ENCODE peak calls at places on chromosomes 12 and 14, in eight cellular contexts. N is keratinocyte, F is heart right ventricle, R is brain microvascular endothelial cell, E is left ventricle myocardium inferior, U is thyroid gland, D is psoas muscle, L is body of pancreas. M is an unnamed sample.

GRCh38 chr12:93003540-93004239 is 74.6 kb upstream of the EEA1 start:
- DNase-seq in N (no peak), F (no peak), R (no peak), E (no peak), U (no peak), D (no peak), L (no peak), M (no peak)

GRCh38 chr12:130214686-130215370 is 52.6 kb downstream of the FZD10 start:
- DNase-seq in N (peak; percentile 35), F (no peak), R (no peak), E (no peak), U (no peak), D (no peak), L (no peak), M (peak; percentile 61)

GRCh38 chr14:92280554-92281262 is 42.3 kb upstream of the SLC24A4 start:
- DNase-seq in N (no peak), F (no peak), R (no peak), E (no peak), U (no peak), D (no peak), L (no peak), M (no peak)

GRCh38 chr12:120818416-120818815 is 85.7 kb downstream of the SPPL3 start:
- DNase-seq in N (no peak), F (no peak), R (no peak), E (no peak), U (no peak), D (no peak), L (no peak), M (no peak)

GRCh38 chr12:69866698-69867097 is 41.7 kb downstream of the MYRFL start:
- DNase-seq in N (no peak), F (no peak), R (no peak), E (no peak), U (no peak), D (no peak), L (no peak), M (no peak)

GRCh38 chr14:39229222-39229543 is 4.5 kb upstream of the MIA2 start:
- DNase-seq in N (no peak), F (no peak), R (no peak), E (no peak), U (no peak), D (no peak), L (no peak), M (peak; percentile 87)

GRCh38 chr12:114588061-114588460 is 95.9 kb downstream of the TBX3 start:
- DNase-seq in N (no peak), F (no peak), R (no peak), E (no peak), U (no peak), D (no peak), L (no peak), M (peak; percentile 4)

GRCh38 chr14:24132061-24132685 is 1.7 kb downstream of the FITM1 start:
- DNase-seq in N (no peak), F (no peak), R (no peak), E (no peak), U (peak; percentile 67), D (peak; percentile 70), L (peak; percentile 90), M (no peak)

GRCh38 chr14:77260631-77261030 is 10.4 kb downstream of the NGB start:
- DNase-seq in N (no peak), F (no peak), R (no peak), E (no peak), U (peak; percentile 49), D (peak; percentile 30), L (peak; percentile 22), M (no peak)

DNA sequence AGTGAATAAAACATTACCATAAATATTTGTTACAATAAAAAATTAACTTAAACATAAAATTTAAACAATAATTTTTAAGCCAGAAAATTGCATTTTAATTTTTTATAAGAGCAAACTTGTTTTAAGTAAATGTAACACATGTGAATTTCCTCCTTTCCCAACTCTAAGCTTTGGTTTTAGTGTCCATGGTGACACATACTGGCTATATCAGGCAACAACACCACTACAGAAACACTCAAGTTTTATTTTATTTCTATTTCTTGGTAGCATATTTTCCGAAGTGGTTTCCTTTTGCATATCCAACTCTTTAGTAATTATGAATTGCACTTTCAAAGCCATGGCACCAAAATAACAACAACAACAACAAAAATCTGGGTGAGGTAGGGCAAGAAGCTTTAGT is 2.2 kb downstream of the NELL2 start:
- DNase-seq in N (no peak), F (no peak), R (no peak), E (no peak), U (no peak), D (no peak), L (no peak), M (no peak)
- H3K4me3 ChIP-seq in N (no peak overlapping the region), F (no peak overlapping the region), R (no peak overlapping the region), E (no peak overlapping the region), U (no peak overlapping the region), D (no peak overlapping the region), L (no peak overlapping the region), M (no peak overlapping the region)

GRCh38 chr12:116720129-116720528 is 17.7 kb downstream of the SPRING1 start:
- DNase-seq in N (no peak), F (no peak), R (no peak), E (no peak), U (no peak), D (no peak), L (no peak), M (no peak)

GRCh38 chr12:116722245-116722644 is 15.6 kb downstream of the SPRING1 start:
- DNase-seq in N (no peak), F (no peak), R (no peak), E (no peak), U (no peak), D (no peak), L (no peak), M (no peak)

GRCh38 chr12:116717466-116718457 is 20.1 kb downstream of the SPRING1 start:
- DNase-seq in N (no peak), F (peak; percentile 61), R (peak; percentile 55), E (peak; percentile 75), U (peak; percentile 71), D (peak; percentile 92), L (peak; percentile 30), M (no peak)

GRCh38 chr12:116718578-116719454 is 19.1 kb downstream of the SPRING1 start:
- DNase-seq in N (no peak), F (no peak), R (no peak), E (no peak), U (no peak), D (no peak), L (no peak), M (peak; percentile 37)

GRCh38 chr12:116719661-116720060 is 18.2 kb downstream of the SPRING1 start:
- DNase-seq in N (no peak), F (no peak), R (no peak), E (no peak), U (peak; percentile 85), D (no peak), L (no peak), M (no peak)
- H3K36me3 ChIP-seq in N (peaks cover 23% of the 10 kb centered on the region), F (peaks cover 3% of the 10 kb centered on the region), R (peaks cover 8% of the 10 kb centered on the region), E (peaks cover 28% of the 10 kb centered on the region), U (peaks cover 3% of the 10 kb centered on the region), D (peaks cover 3% of the 10 kb centered on the region), L (no peaks in the 10 kb centered on the region), M (peaks cover 6% of the 10 kb centered on the region)

GRCh38 chr14:56061051-56061450 is 57.2 kb upstream of the PELI2 start:
- DNase-seq in N (no peak), F (no peak), R (no peak), E (no peak), U (no peak), D (no peak), L (no peak), M (peak; percentile 34)
- H3K4me3 ChIP-seq in N (no peak overlapping the region), F (no peak overlapping the region), R (no peak overlapping the region), E (no peak overlapping the region), U (no peak overlapping the region), D (no peak overlapping the region), L (no peak overlapping the region), M (no peak overlapping the region)

DNA sequence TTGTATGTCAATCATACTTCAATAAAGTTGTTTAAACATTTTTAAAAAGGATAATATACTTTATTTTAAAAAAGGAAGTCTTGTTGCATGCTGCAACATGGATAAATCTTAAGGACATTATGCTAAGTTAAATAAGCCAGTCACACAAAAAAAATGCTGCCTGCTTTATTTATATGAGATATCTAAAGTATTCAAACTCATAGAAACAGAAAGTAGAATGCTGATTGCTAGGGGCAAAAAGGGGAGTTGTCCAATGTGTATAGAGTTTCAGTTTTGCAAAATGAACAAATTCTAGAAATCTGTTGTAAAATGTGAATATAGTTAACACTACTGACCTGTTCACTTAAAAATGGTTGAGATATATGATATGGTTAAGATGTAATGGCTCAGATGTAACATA is 8.7 kb downstream of the KLRC4 start:
- DNase-seq in N (no peak), F (no peak), R (no peak), E (no peak), U (no peak), D (no peak), L (no peak), M (no peak)
- H3K36me3 ChIP-seq in N (no peaks in the 10 kb centered on the region), F (no peaks in the 10 kb centered on the region), R (no peaks in the 10 kb centered on the region), E (no peaks in the 10 kb centered on the region), U (no peaks in the 10 kb centered on the region), D (no peaks in the 10 kb centered on the region), L (no peaks in the 10 kb centered on the region), M (no peaks in the 10 kb centered on the region)

DNA sequence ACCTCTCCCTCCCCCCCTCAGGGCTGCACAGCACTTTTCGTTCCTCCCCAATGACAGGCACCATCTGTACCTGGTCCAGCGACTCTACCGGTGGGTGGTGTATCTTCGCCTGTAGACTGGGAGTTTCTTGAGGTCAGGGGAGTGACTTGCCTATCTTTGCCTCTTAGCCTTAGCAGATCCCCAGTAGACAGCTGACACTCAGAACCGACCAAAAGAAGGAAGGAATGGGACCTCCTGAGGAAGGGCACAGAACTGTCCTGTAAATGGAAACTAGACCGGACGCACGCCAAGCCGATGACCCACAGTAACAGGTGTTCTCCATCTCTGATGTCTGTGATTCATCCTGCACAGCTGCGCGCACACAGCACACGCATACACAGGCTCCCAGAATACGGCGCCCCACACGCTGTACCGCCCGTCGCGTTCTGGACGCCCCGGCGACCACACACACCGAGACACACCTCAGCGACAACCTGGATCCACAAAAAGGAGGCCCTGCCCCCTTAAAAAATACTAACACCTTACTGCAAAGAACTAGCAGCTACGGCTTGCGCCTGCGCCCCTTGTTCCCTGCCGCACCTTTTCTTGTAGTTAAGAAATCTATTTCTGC is 673 bp upstream of the TTC9 start:
- DNase-seq in N (no peak), F (no peak), R (no peak), E (no peak), U (peak; percentile 40), D (peak; percentile 86), L (peak; percentile 36), M (peak; percentile 57)
- H3K4me3 ChIP-seq in N (peak overlapping the region; percentile 70), F (peak overlapping the region; percentile 25), R (peak overlapping the region; percentile 54), E (peak overlapping the region; percentile 80), U (peak overlapping the region; percentile 56), D (peak overlapping the region; percentile 80), L (peak overlapping the region; percentile 61), M (peak overlapping the region; percentile 64)

DNA sequence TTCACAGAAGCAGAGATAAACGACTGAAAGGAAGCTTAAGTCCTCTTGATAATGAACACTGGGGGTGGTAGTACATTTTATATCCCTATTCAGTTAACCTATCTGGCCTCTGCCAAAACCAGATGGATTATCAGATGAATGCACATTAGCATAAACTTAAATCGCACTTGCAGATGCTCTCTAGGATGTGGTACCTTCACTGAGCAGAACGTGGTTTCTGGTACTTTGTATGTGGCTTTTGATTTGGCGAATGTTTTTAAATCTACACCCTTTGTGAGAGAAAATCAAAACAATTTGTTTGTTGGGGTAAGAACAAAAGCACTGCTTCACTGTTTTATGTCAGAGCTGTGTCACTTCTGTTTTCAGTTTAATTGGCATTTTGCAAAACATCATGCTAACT is 21.2 kb upstream of the TAS2R14 start:
- DNase-seq in N (no peak), F (no peak), R (no peak), E (no peak), U (no peak), D (no peak), L (no peak), M (no peak)
- H3K36me3 ChIP-seq in N (peaks cover 1% of the 10 kb centered on the region), F (no peaks in the 10 kb centered on the region), R (no peaks in the 10 kb centered on the region), E (no peaks in the 10 kb centered on the region), U (no peaks in the 10 kb centered on the region), D (no peaks in the 10 kb centered on the region), L (no peaks in the 10 kb centered on the region), M (no peaks in the 10 kb centered on the region)

GRCh38 chr12:97275261-97276197 is 187.1 kb upstream of the RMST start:
- DNase-seq in N (no peak), F (no peak), R (no peak), E (no peak), U (peak; percentile 94), D (no peak), L (peak; percentile 32), M (no peak)
- H3K4me3 ChIP-seq in N (no peak overlapping the region), F (no peak overlapping the region), R (no peak overlapping the region), E (no peak overlapping the region), U (no peak overlapping the region), D (no peak overlapping the region), L (no peak overlapping the region), M (no peak overlapping the region)